ENCODE peak calls at places on chromosomes 7 and 10, in nine cellular contexts. F, T, E, U, R, Y, H, G and K are unnamed samples.
A peak's percentile ranks its signal among the peaks of the same experiment; 100 is the strongest.

GRCh38 chr10:10421071-10421470 is 596.6 kb upstream of the CELF2 start:
- DNase-seq in R (no peak), U (no peak), G (no peak), Y (no peak), T (no peak), F (no peak), E (no peak), H (no peak), K (no peak)

GRCh38 chr10:43344051-43344450 is 27.4 kb upstream of the FXYD4 start:
- DNase-seq in H (no peak), E (no peak), G (no peak), U (no peak), F (no peak), T (no peak), Y (no peak), R (no peak), K (no peak)

GRCh38 chr10:86393401-86393800 is 26.8 kb upstream of the GRID1 start:
- DNase-seq in E (no peak), U (no peak), R (peak; percentile 54), G (no peak), Y (no peak), H (no peak), F (no peak), T (peak; percentile 9), K (no peak)

GRCh38 chr10:32226624-32227023 is 120.3 kb downstream of the EPC1 start:
- DNase-seq in H (no peak), G (no peak), U (no peak), E (no peak), F (no peak), R (no peak), T (no peak), Y (no peak), K (no peak)

GRCh38 chr7:148142660-148143248 is 447.8 kb upstream of the C7orf33 start:
- DNase-seq in U (peak; percentile 19), Y (no peak), E (no peak), R (no peak), G (no peak), H (peak; percentile 51), F (peak; percentile 21), T (peak; percentile 78), K (peak; percentile 57)

GRCh38 chr10:17607603-17608332 is 9.4 kb downstream of the HACD1 start:
- DNase-seq in H (peak; percentile 30), R (no peak), G (no peak), U (peak; percentile 42), T (peak; percentile 83), F (peak; percentile 40), Y (no peak), E (peak; percentile 59), K (peak; percentile 11)

GRCh38 chr7:42925630-42926029 is 6.3 kb downstream of the PSMA2 start:
- DNase-seq in T (no peak), Y (no peak), H (no peak), R (no peak), U (no peak), E (no peak), F (no peak), G (no peak), K (no peak)

GRCh38 chr7:98294798-98295382 is 13.4 kb downstream of the BRI3 start:
- DNase-seq in H (no peak), Y (peak; percentile 77), R (peak; percentile 81), T (peak; percentile 65), E (no peak), G (no peak), F (peak; percentile 41), U (peak; percentile 41), K (peak; percentile 52)

GRCh38 chr7:69476416-69476815 is 121.9 kb upstream of the AUTS2 start:
- DNase-seq in Y (no peak), E (no peak), H (peak; percentile 7), G (no peak), U (no peak), T (peak; percentile 77), F (no peak), R (no peak), K (no peak)

GRCh38 chr7:6600093-6600492 is 10.3 kb downstream of the INTS15 start:
- DNase-seq in U (no peak), H (no peak), Y (no peak), T (no peak), F (no peak), G (no peak), E (no peak), R (no peak), K (no peak)

GRCh38 chr7:55794527-55794926 is 68.0 kb downstream of the SEPTIN14 start:
- DNase-seq in R (no peak), U (no peak), E (no peak), G (no peak), H (no peak), F (peak; percentile 26), T (no peak), Y (no peak), K (no peak)
- H3K9me3 ChIP-seq in R (no peaks in the 10 kb centered on the region), U (peaks cover 7% of the 10 kb centered on the region), E (no peaks in the 10 kb centered on the region), G (peaks cover 8% of the 10 kb centered on the region), H (peaks cover 4% of the 10 kb centered on the region), F (no peaks in the 10 kb centered on the region), T (peaks cover 12% of the 10 kb centered on the region), Y (peaks cover 8% of the 10 kb centered on the region), K (peaks cover 2% of the 10 kb centered on the region)

GRCh38 chr7:44624306-44624705 is 17.9 kb downstream of the OGDH start:
- DNase-seq in G (no peak), U (no peak), F (no peak), H (no peak), T (no peak), R (no peak), Y (no peak), E (no peak), K (no peak)
- H3K4me3 ChIP-seq in G (no peak overlapping the region), U (no peak overlapping the region), F (no peak overlapping the region), H (no peak overlapping the region), T (no peak overlapping the region), R (no peak overlapping the region), Y (no peak overlapping the region), E (no peak overlapping the region), K (no peak overlapping the region)

DNA sequence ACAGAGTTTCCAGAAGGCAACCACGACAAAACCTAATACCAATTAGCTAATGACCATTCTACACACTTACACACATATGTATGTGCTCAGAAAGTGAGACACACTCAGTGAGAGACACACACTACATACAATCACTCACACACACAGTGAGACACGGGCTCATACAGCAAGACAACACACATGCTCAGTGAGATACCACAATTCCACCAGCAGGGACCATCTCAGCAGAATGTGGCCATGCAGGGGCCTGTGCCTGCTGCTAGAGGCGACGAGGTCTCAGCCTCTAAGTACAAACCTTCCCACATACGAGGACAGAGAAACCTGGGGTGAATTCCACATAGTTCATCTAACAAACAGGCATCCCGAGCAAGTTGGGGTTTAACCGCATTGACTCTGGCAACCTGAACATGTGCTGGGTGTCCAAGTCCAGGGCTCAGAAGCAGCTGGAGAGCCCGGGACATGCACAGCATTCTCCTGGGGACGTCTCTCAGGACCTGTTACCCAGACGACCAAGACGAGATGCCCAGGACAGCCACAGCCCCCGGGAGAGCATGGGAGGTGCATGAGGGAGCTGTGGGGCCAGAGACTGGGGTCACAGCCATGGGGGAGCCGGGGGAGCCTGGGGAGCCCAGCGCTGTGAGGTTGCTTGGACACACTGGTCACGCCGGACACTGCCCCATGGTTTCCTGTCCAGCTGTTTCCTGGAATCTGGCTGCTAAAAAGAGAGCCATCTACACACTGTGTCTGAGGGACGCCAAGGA is 523.6 kb downstream of the PTPRN2 start:
- DNase-seq in U (no peak), R (no peak), G (peak; percentile 63), T (no peak), F (no peak), Y (no peak), H (no peak), E (no peak), K (no peak)
- H3K9me3 ChIP-seq in U (no peaks in the 10 kb centered on the region), R (no peaks in the 10 kb centered on the region), G (no peaks in the 10 kb centered on the region), T (no peaks in the 10 kb centered on the region), F (no peaks in the 10 kb centered on the region), Y (no peaks in the 10 kb centered on the region), H (no peaks in the 10 kb centered on the region), E (no peaks in the 10 kb centered on the region), K (peaks cover 38% of the 10 kb centered on the region)

DNA sequence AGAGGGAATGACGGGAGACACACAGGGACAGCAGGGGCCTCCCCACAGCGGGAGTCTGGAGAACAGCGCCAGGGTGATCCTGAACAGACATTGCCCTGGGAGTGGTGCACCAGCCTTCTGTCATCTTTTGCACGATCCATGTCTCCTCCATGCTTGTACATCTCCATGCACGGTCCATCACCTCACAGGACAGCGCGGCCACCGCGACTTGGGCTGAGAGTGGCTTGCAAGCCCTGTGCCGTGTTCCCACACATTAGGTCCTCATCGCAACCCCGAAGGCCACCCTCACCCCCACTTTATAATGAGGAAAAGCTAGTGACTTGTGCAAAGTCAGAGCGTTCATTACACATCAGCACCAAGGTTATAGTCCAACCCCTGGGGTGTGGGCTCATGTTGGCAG is 64.7 kb downstream of the CDH23 start:
- DNase-seq in T (no peak), H (no peak), R (no peak), U (no peak), Y (no peak), E (no peak), G (no peak), F (no peak), K (no peak)
- H3K4me3 ChIP-seq in T (no peak overlapping the region), H (no peak overlapping the region), R (no peak overlapping the region), U (no peak overlapping the region), Y (no peak overlapping the region), E (no peak overlapping the region), G (no peak overlapping the region), F (no peak overlapping the region), K (no peak overlapping the region)

DNA sequence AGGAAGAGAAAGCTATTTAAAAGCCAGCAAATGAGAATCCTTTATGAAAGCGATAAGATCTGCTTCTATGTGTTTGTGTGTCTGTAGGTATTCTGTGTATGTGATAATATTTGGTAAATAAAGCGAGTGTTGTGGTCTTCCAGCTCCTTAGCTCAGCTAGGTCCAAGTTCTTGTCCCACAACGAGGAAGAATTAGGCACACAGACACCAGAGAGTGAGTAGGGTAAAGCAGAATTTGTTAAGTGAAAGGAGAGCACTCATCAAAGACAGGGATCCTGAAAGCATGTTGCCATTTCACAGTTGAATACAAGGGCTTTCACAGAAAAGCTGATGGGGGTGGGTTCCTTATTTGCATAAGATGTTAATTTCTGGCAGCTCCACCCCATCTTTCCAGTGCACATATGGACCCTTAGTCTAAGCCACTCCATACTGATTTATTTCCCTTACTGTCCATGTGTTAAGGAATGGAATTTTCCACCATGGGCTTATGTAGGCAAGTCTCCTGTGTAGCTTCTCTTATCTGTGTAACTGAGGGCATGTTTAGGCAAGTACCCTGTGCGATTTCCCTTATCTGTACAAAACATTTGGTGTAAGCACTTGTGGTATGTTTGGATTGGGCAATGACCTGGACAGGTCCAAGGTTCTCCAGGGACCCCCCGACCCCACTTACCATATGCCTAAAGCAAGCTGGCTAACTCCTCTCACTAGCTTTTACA is 165.9 kb upstream of the VIPR2 start:
- DNase-seq in H (no peak), E (no peak), T (no peak), U (no peak), G (no peak), Y (no peak), F (no peak), R (no peak), K (no peak)
- H3K9me3 ChIP-seq in H (no peaks in the 10 kb centered on the region), E (no peaks in the 10 kb centered on the region), T (no peaks in the 10 kb centered on the region), U (no peaks in the 10 kb centered on the region), G (peaks cover 4% of the 10 kb centered on the region), Y (no peaks in the 10 kb centered on the region), F (no peaks in the 10 kb centered on the region), R (no peaks in the 10 kb centered on the region), K (peaks cover 3% of the 10 kb centered on the region)

DNA sequence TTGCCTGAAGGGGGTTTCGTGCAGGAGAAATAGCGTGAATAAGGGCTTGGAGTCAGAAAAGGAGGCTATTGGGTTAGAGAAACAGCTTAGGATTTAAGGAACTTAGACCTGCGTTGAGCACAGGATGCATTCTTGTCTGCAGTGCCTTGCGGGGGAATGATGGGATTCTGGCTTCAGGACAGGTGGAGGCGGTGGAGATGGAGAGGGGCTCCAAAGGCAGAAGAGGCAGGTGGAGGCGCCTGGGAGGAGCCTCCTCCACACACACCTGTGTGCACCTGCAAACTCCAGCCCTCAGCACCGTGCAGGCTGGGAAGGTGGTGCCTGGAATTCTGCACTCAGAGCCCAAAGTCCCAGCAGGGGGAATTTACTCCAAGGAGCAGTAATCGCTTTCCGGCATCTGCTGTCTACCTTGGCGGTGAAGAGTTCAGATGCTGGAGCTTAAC is 1.8 kb downstream of the CLIP2 start:
- DNase-seq in T (no peak), E (no peak), Y (no peak), F (no peak), R (peak; percentile 76), U (no peak), G (no peak), H (no peak), K (no peak)
- H3K4me3 ChIP-seq in T (peak overlapping the region; percentile 90), E (no peak overlapping the region), Y (peak overlapping the region; percentile 68), F (peak overlapping the region; percentile 85), R (peak overlapping the region; percentile 94), U (peak overlapping the region; percentile 82), G (no peak overlapping the region), H (peak overlapping the region; percentile 93), K (no peak overlapping the region)